ENCODE peak calls at places on chromosomes 5 and 9, in five cellular contexts. P, O, H, C and X are unnamed samples.

GRCh38 chr5:175851727-175852126 is 19.7 kb upstream of the CPLX2 start:
- DNase-seq in C (no peak), P (no peak), H (no peak), O (no peak), X (no peak)

GRCh38 chr9:136482046-136482792 is 621 bp downstream of the SEC16A start:
- DNase-seq in C (peak; percentile 36), H (peak; percentile 10), O (no peak), P (peak; percentile 39), X (no peak)

GRCh38 chr5:169272731-169273401 is 28.1 kb downstream of the SLIT3 start:
- DNase-seq in C (no peak), O (no peak), P (no peak), H (no peak), X (no peak)

GRCh38 chr5:61916621-61917620 is 389.1 kb upstream of the KIF2A start:
- DNase-seq in O (no peak), P (peak; percentile 99), C (no peak), H (no peak), X (no peak)

GRCh38 chr9:114460513-114461225 is 44.6 kb downstream of the WHRN start:
- DNase-seq in P (no peak), O (no peak), C (no peak), H (no peak), X (no peak)

GRCh38 chr5:157072508-157072907 is 13.6 kb upstream of the HAVCR1 start:
- DNase-seq in P (no peak), C (no peak), O (no peak), H (no peak), X (no peak)

GRCh38 chr9:78121488-78121887 is 89.9 kb upstream of the GNAQ start:
- DNase-seq in C (peak; percentile 85), P (peak; percentile 54), H (peak; percentile 3), O (peak; percentile 69), X (peak; percentile 20)

GRCh38 chr5:39405489-39405888 is 19.3 kb downstream of the DAB2 start:
- DNase-seq in H (no peak), P (no peak), O (no peak), C (no peak), X (no peak)

GRCh38 chr5:104218200-104218599 is 655.6 kb upstream of the NUDT12 start:
- DNase-seq in O (no peak), C (no peak), H (no peak), P (no peak), X (no peak)

GRCh38 chr5:6496207-6496584 is 47.5 kb downstream of the UBE2QL1 start:
- DNase-seq in C (no peak), H (no peak), P (no peak), O (no peak), X (no peak)

GRCh38 chr5:30846171-30846570 is 347.3 kb upstream of the CDH6 start:
- DNase-seq in P (no peak), C (no peak), O (no peak), H (no peak), X (no peak)

GRCh38 chr5:176776916-176777315 is 33.4 kb upstream of the UNC5A start:
- DNase-seq in O (peak; percentile 24), P (no peak), H (no peak), C (no peak), X (no peak)

GRCh38 chr9:4260661-4261060 is 39.2 kb downstream of the GLIS3 start:
- DNase-seq in O (no peak), H (no peak), P (peak; percentile 17), C (no peak), X (no peak)

GRCh38 chr9:4262735-4263141 is 37.1 kb downstream of the GLIS3 start:
- DNase-seq in C (no peak), P (peak; percentile 87), O (no peak), H (no peak), X (peak; percentile 78)

GRCh38 chr9:4258321-4259093 is 41.4 kb downstream of the GLIS3 start:
- DNase-seq in O (no peak), H (no peak), C (no peak), P (peak; percentile 62), X (no peak)

DNA sequence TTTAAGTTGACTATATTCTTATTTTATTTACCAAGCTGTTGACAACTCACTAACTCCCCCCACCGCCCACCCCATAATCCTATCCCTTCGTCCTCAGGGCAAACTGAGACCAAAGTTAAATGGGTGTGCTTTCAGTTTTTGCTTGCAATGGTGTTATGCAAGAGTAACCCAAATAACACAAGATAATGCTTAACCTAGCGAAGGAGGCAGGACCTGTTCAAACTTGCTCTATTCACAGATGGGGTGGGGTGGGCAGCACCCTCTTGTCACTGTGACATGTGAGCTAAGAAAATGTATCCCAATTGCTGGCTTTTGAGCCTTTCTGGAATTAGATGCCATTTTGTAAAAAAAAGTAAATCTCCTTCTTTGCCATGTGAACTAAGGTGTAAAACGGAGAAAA is 40.4 kb downstream of the GLIS3 start:
- DNase-seq in P (peak; percentile 60), O (no peak), C (no peak), H (no peak), X (no peak)
- H3K4me1 ChIP-seq in P (peaks cover 32% of the 10 kb centered on the region), O (no peaks in the 10 kb centered on the region), C (no peaks in the 10 kb centered on the region), H (no peaks in the 10 kb centered on the region), X (peaks cover 33% of the 10 kb centered on the region)

GRCh38 chr9:98191210-98191609 is 1.2 kb downstream of the CORO2A start:
- DNase-seq in P (no peak), H (no peak), O (no peak), C (no peak), X (no peak)
- H3K4me3 ChIP-seq in P (no peak overlapping the region), H (peak overlapping the region; percentile 71), O (no peak overlapping the region), C (peak overlapping the region; percentile 84), X (no peak overlapping the region)

GRCh38 chr9:120891255-120891954 is 14.4 kb upstream of the PHF19 start:
- DNase-seq in O (no peak), C (no peak), H (peak; percentile 31), P (no peak), X (no peak)
- H3K27ac ChIP-seq in O (peak overlapping the region; percentile 91), C (peak overlapping the region; percentile 29), H (peak overlapping the region; percentile 24), P (no peak overlapping the region), X (no peak overlapping the region)

DNA sequence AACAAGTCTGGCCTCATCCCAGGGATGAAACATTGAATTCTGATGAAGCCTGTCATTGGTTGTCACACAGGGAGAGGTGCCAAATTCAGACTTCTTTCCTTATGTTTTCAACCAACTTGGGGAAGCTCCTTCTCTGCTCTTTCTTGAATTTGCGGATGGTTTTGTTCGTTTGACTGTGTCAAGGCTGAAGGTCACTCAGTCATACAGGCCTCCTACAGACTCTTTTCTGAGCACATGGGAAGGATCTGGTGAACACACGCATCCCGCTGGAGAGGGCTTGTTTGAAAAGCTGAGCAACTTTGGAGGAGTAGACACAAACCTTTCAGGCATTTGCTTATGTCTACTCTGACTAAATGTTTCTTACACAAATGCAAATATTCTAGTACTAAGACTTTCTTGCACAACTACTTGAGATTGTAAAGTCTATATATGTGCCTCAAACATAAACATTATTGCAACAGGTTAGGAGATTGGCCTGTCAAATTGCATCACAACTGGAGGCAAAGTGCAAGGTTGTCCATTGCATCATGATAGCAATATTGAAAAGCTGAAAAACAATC is 151.5 kb upstream of the NR3C1 start:
- DNase-seq in P (no peak), H (no peak), O (no peak), C (no peak), X (no peak)
- H3K4me1 ChIP-seq in P (peaks cover 17% of the 10 kb centered on the region), H (no peaks in the 10 kb centered on the region), O (no peaks in the 10 kb centered on the region), C (no peaks in the 10 kb centered on the region), X (peaks cover 50% of the 10 kb centered on the region)

GRCh38 chr9:112547712-112548440 is 61.2 kb downstream of the KIAA1958 start:
- DNase-seq in H (no peak), C (no peak), P (no peak), O (no peak), X (no peak)
- H3K4me3 ChIP-seq in H (no peak overlapping the region), C (no peak overlapping the region), P (no peak overlapping the region), O (no peak overlapping the region), X (no peak overlapping the region)

GRCh38 chr9:107246259-107247254 is 36.5 kb upstream of the RAD23B start:
- DNase-seq in P (no peak), O (no peak), C (no peak), H (no peak), X (no peak)

GRCh38 chr9:107251756-107252322 is 31.2 kb upstream of the RAD23B start:
- DNase-seq in P (peak; percentile 44), H (no peak), O (no peak), C (no peak), X (peak; percentile 82)

GRCh38 chr9:107249131-107249533 is 33.9 kb upstream of the RAD23B start:
- DNase-seq in H (no peak), C (no peak), O (no peak), P (peak; percentile 68), X (no peak)

GRCh38 chr9:107249665-107250285 is 33.3 kb upstream of the RAD23B start:
- DNase-seq in P (no peak), H (no peak), C (no peak), O (no peak), X (no peak)

DNA sequence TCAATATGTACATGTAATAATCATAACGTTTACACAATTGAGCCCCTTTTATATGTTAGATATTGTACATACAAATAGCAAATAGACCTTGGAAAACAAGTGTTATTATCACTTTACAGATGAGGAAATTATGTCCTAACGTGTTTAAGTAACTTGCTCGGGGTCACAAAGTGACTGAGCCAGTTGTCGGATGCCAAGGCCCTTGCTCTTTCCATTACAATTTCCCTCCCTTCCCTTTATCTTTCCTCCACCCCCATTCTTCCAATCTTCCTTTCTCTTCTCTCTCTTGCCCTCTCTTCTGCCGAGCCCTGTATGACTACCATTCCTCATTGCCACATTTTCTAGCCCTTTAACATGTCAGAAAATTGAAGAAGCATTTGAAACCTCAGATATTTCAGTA is 34.4 kb upstream of the RAD23B start:
- DNase-seq in P (no peak), C (no peak), O (no peak), H (no peak), X (no peak)
- H3K27ac ChIP-seq in P (peak overlapping the region; percentile 87), C (no peak overlapping the region), O (no peak overlapping the region), H (no peak overlapping the region), X (peak overlapping the region; percentile 16)